ENCODE peak calls at places on chromosome 15, in eight cellular contexts. M is A549, J is fibroblast of villous mesenchyme, U is cardiac fibroblast, G is left lung, V is foreskin fibroblast, I is GM12865, K is fibroblast of pulmonary artery. D is an unnamed sample.

GRCh38 chr15:77541421-77542181 is 91.1 kb downstream of the LINGO1 start:
- DNase-seq in M (no peak), J (peak), U (peak), G (peak), V (peak), I (no peak), K (no peak), D (no peak)

GRCh38 chr15:42155546-42156265 is 730 bp downstream of the PLA2G4F start:
- DNase-seq in M (no peak), J (no peak), U (no peak), G (no peak), V (no peak), I (no peak), K (no peak), D (no peak)

GRCh38 chr15:101052681-101053121 is 133.5 kb downstream of the LRRK1 start:
- DNase-seq in M (no peak), J (no peak), U (no peak), G (no peak), V (no peak), I (no peak), K (no peak), D (no peak)

GRCh38 chr15:68200016-68200861 is 4.9 kb downstream of the CALML4 start:
- DNase-seq in M (no peak), J (peak), U (no peak), G (no peak), V (no peak), I (no peak), K (no peak), D (no peak)

GRCh38 chr15:47185222-47185800 is 532.0 kb upstream of the SEMA6D start:
- DNase-seq in M (no peak), J (no peak), U (no peak), G (peak), V (no peak), I (no peak), K (no peak), D (no peak)

GRCh38 chr15:74613953-74614743 is 1.5 kb upstream of the CLK3 start:
- DNase-seq in M (peak), J (no peak), U (no peak), G (peak), V (no peak), I (no peak), K (no peak), D (no peak)

GRCh38 chr15:77838595-77838994 is 205.9 kb upstream of the LINGO1 start:
- DNase-seq in M (no peak), J (no peak), U (no peak), G (no peak), V (no peak), I (no peak), K (no peak), D (no peak)

GRCh38 chr15:75454471-75455418 is 3.3 kb upstream of the SIN3A start:
- DNase-seq in M (peak), J (peak), U (no peak), G (peak), V (no peak), I (peak), K (peak), D (no peak)

GRCh38 chr15:76871930-76872329 is 33.2 kb downstream of the SCAPER start:
- DNase-seq in M (no peak), J (no peak), U (no peak), G (no peak), V (no peak), I (no peak), K (no peak), D (no peak)

GRCh38 chr15:77030928-77031375 is 36.0 kb downstream of the PSTPIP1 start:
- DNase-seq in M (no peak), J (no peak), U (no peak), G (no peak), V (no peak), I (no peak), K (no peak), D (no peak)

GRCh38 chr15:57138260-57138895 is 219.9 kb downstream of the TCF12 start:
- DNase-seq in M (peak), J (peak), U (peak), G (no peak), V (peak), I (peak), K (peak), D (no peak)

GRCh38 chr15:57319226-57319918 is 56.9 kb upstream of the CGNL1 start:
- DNase-seq in M (no peak), J (no peak), U (no peak), G (no peak), V (no peak), I (no peak), K (no peak), D (no peak)

GRCh38 chr15:88791637-88792036 is 11.6 kb upstream of the ACAN start:
- DNase-seq in M (no peak), J (no peak), U (no peak), G (no peak), V (no peak), I (no peak), K (no peak), D (no peak)

GRCh38 chr15:69035205-69035917 is 20.9 kb downstream of the NOX5 start:
- DNase-seq in M (peak), J (no peak), U (no peak), G (no peak), V (peak), I (no peak), K (peak), D (no peak)

GRCh38 chr15:85749261-85750151 is 45.2 kb downstream of the KLHL25 start:
- DNase-seq in M (no peak), J (no peak), U (peak), G (peak), V (no peak), I (no peak), K (no peak), D (no peak)

GRCh38 chr15:88276821-88277220 is 20.3 kb upstream of the NTRK3 start:
- DNase-seq in M (no peak), J (no peak), U (no peak), G (no peak), V (no peak), I (no peak), K (no peak), D (no peak)

GRCh38 chr15:66661432-66662096 is 40.5 kb upstream of the SMAD6 start:
- DNase-seq in M (no peak), J (no peak), U (peak), G (peak), V (no peak), I (no peak), K (peak), D (no peak)

GRCh38 chr15:61839541-61839940 is 220.7 kb downstream of the VPS13C start:
- DNase-seq in M (no peak), J (no peak), U (no peak), G (no peak), V (no peak), I (no peak), K (peak), D (no peak)

GRCh38 chr15:85672338-85673097 is 122.2 kb downstream of the KLHL25 start:
- DNase-seq in M (no peak), J (no peak), U (no peak), G (no peak), V (peak), I (no peak), K (no peak), D (no peak)

GRCh38 chr15:28111552-28111951 is 12.4 kb upstream of the OCA2 start:
- DNase-seq in M (no peak), J (no peak), U (no peak), G (no peak), V (no peak), I (no peak), K (no peak), D (no peak)

GRCh38 chr15:67883228-67883773 is 43.5 kb upstream of the RNU6-1 start:
- DNase-seq in M (no peak), J (no peak), U (no peak), G (no peak), V (no peak), I (no peak), K (no peak), D (no peak)

GRCh38 chr15:49624046-49624445 is 3.2 kb downstream of the DTWD1 start:
- DNase-seq in M (no peak), J (peak), U (peak), G (no peak), V (peak), I (no peak), K (no peak), D (no peak)

GRCh38 chr15:92020765-92021164 is 167.3 kb downstream of the SLCO3A1 start:
- DNase-seq in M (no peak), J (no peak), U (peak), G (no peak), V (no peak), I (no peak), K (peak), D (no peak)

GRCh38 chr15:83813697-83814096 is 159.8 kb downstream of the ADAMTSL3 start:
- DNase-seq in M (no peak), J (no peak), U (no peak), G (no peak), V (no peak), I (no peak), K (no peak), D (no peak)

DNA sequence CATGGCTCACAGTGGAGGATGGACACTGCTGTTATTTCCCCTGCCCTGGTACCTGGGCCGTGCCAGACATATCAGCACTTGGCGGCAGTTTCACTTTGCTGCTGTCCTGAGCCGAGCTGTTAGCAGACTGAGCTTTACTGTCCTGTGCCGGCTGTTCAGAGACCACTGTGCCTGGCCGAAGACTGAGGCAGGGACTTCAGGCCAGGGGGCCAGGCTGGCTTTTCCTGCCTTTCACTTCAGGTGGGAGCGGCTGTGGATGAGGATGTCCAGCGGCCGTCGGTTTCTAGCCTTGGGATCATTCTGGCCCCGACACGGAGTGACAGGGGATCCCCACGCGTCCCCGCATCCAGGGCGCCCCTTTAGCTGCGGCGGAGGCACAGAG is 1.0 kb downstream of the ATP10A start:
- DNase-seq in M (no peak), J (no peak), U (no peak), G (peak), V (no peak), I (no peak), K (no peak), D (no peak)
- H3K4me3 ChIP-seq in M (peak), J (no peak), U (peak), G (peak), V (peak), I (no peak), K (peak), D (peak)

GRCh38 chr15:33298631-33299030 is 12.1 kb upstream of the RYR3 start:
- DNase-seq in M (no peak), J (no peak), U (no peak), G (no peak), V (no peak), I (no peak), K (no peak), D (no peak)

GRCh38 chr15:33296050-33296449 is 14.7 kb upstream of the RYR3 start:
- DNase-seq in M (no peak), J (no peak), U (no peak), G (no peak), V (no peak), I (no peak), K (no peak), D (no peak)

GRCh38 chr15:33293619-33294309 is 17.0 kb upstream of the RYR3 start:
- DNase-seq in M (no peak), J (no peak), U (peak), G (no peak), V (peak), I (no peak), K (peak), D (no peak)

GRCh38 chr15:33296856-33297255 is 13.9 kb upstream of the RYR3 start:
- DNase-seq in M (no peak), J (no peak), U (no peak), G (no peak), V (no peak), I (no peak), K (no peak), D (no peak)

DNA sequence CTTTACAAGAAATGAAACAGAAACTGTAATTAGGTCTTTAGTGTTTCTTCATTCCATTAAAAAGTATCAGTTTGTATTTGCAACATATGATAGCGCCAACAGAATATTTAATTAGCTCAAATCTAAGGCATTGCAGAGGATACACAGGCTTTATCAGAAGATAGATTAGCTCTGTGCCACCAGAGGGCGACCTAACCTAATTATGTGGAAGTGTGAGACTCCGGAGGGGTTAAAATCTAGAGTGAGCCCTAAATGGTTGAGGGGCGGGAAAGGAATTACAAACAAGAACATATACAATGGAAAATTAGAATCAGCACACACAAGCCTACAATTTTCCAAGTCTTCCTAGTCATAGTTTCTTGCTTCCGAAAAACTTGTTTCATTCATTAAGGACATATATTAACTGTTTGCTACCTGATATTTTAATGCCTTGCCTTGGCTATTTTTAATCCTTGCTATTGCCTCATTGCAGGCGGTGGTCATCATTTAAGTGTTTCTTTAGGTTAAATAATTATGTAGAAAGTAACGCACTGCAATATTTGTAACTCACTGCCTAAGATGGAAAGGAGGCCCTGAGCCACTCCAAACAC is 18.0 kb upstream of the RYR3 start:
- DNase-seq in M (peak), J (peak), U (peak), G (no peak), V (peak), I (peak), K (peak), D (no peak)
- TF ChIP-seq CTCF in M (peak), J (peak), U (peak), G (peak), V (peak), I (peak), K (peak), D (peak)

GRCh38 chr15:96290679-96291078 is 39.8 kb upstream of the NR2F2 start:
- DNase-seq in M (no peak), J (no peak), U (no peak), G (no peak), V (no peak), I (no peak), K (no peak), D (no peak)

GRCh38 chr15:96285715-96286367 is 44.7 kb upstream of the NR2F2 start:
- DNase-seq in M (no peak), J (no peak), U (no peak), G (no peak), V (peak), I (no peak), K (no peak), D (no peak)

GRCh38 chr15:96285306-96285705 is 45.2 kb upstream of the NR2F2 start:
- DNase-seq in M (no peak), J (peak), U (peak), G (no peak), V (peak), I (no peak), K (peak), D (no peak)
- H3K4me3 ChIP-seq in M (no peak), J (no peak), U (no peak), G (no peak), V (no peak), I (no peak), K (no peak), D (no peak)

DNA sequence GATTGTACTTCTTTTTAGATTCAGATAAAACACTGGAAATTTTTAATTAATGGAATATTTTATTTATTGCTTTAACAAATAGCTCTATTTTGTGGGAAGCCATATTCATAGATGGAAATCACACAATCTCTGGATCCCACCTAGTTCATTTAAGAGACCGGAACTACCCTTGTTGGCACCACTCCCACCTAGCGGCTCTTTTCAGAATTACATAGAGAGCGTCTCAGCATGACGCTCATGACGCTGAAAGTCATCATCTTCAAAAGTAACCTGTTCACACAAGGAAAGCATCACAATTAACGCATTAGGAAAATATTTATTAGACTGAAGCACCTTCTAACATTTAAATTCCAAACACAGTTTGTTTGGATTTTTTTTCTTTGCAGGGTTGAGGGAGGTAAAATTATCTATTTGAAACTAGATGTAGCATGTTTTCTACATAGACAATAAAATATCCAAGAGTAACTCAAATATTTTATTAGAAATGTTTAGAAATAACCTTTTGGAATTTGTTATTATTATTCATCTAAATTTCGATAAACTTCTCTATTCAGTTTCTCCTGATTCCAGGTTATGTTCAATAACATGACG is 214.9 kb upstream of the ARRDC4 start:
- DNase-seq in M (peak), J (peak), U (peak), G (no peak), V (peak), I (peak), K (peak), D (no peak)
- TF ChIP-seq CTCF in M (peak), J (peak), U (peak), G (peak), V (peak), I (peak), K (peak), D (peak)

GRCh38 chr15:71708052-71708432 is 102.3 kb upstream of the NR2E3 start:
- DNase-seq in M (no peak), J (peak), U (no peak), G (no peak), V (peak), I (no peak), K (no peak), D (no peak)

GRCh38 chr15:71706461-71707229 is 103.7 kb upstream of the NR2E3 start:
- DNase-seq in M (no peak), J (no peak), U (no peak), G (no peak), V (no peak), I (no peak), K (no peak), D (no peak)

GRCh38 chr15:71705151-71705550 is 105.2 kb upstream of the NR2E3 start:
- DNase-seq in M (no peak), J (peak), U (peak), G (no peak), V (peak), I (peak), K (peak), D (no peak)

GRCh38 chr15:71708741-71709140 is 101.6 kb upstream of the NR2E3 start:
- DNase-seq in M (no peak), J (peak), U (peak), G (no peak), V (no peak), I (no peak), K (peak), D (no peak)

GRCh38 chr15:71707230-71708051 is 102.9 kb upstream of the NR2E3 start:
- DNase-seq in M (no peak), J (peak), U (peak), G (no peak), V (peak), I (no peak), K (peak), D (no peak)
- H3K4me3 ChIP-seq in M (no peak), J (no peak), U (no peak), G (no peak), V (no peak), I (no peak), K (no peak), D (no peak)

D was measured in epithelial cell of proximal tubule.